ENCODE peak calls at places on chromosomes 13 and 19, in four cellular contexts. Z is WTC11, T is HEK293T, U is HepG2. Y is an unnamed sample.

GRCh38 chr13:56396318-56396717 is 744.4 kb upstream of the PRR20A start:
- DNase-seq in Z (no peak), T (no peak), U (no peak), Y (no peak)

GRCh38 chr13:66322193-66322592 is 907.9 kb downstream of the PCDH9 start:
- DNase-seq in Z (no peak), T (no peak), U (no peak), Y (no peak)

GRCh38 chr19:53906211-53907192 is 2.6 kb upstream of the CACNG7 start:
- DNase-seq in Z (peak), T (peak), U (no peak), Y (peak)

GRCh38 chr13:78993792-78994191 is 334.8 kb upstream of the OBI1 start:
- DNase-seq in Z (no peak), T (no peak), U (no peak), Y (no peak)

GRCh38 chr19:42389899-42390298 is at the start of gene CNFN:
- DNase-seq in Z (no peak), T (no peak), U (no peak), Y (no peak)

GRCh38 chr19:33310606-33311325 is 8.4 kb upstream of the CEBPA start:
- DNase-seq in Z (no peak), T (peak), U (no peak), Y (no peak)

GRCh38 chr19:3471954-3472655 is 8.2 kb downstream of the SMIM24 start:
- DNase-seq in Z (peak), T (peak), U (no peak), Y (peak)

GRCh38 chr19:14450168-14450874 is 17.2 kb downstream of the PKN1 start:
- DNase-seq in Z (peak), T (peak), U (peak), Y (peak)

GRCh38 chr13:53822136-53822535 is 793.5 kb downstream of the OLFM4 start:
- DNase-seq in Z (no peak), T (no peak), U (no peak), Y (no peak)

GRCh38 chr13:101916108-101916757 is 463.8 kb downstream of the ITGBL1 start:
- DNase-seq in Z (peak), T (peak), U (no peak), Y (no peak)

GRCh38 chr13:23979361-23980159 is 82.3 kb upstream of the C1QTNF9B start:
- DNase-seq in Z (peak), T (peak), U (peak), Y (no peak)

GRCh38 chr13:70893832-70894231 is 785.6 kb upstream of the KLHL1 start:
- DNase-seq in Z (no peak), T (no peak), U (no peak), Y (no peak)

GRCh38 chr19:11674067-11674492 is 64.7 kb downstream of the ZNF823 start:
- DNase-seq in Z (peak), T (no peak), U (no peak), Y (no peak)

GRCh38 chr13:78137404-78138142 is 218.9 kb upstream of the EDNRB start:
- DNase-seq in Z (peak), T (peak), U (peak), Y (peak)

GRCh38 chr13:39025433-39025839 is 12.5 kb downstream of the PROSER1 start:
- DNase-seq in Z (no peak), T (no peak), U (no peak), Y (no peak)

GRCh38 chr13:102091231-102091630 is 310.6 kb downstream of the FGF14 start:
- DNase-seq in Z (peak), T (no peak), U (no peak), Y (no peak)

GRCh38 chr13:62924395-62924794 is 1508.7 kb upstream of the PCDH20 start:
- DNase-seq in Z (no peak), T (no peak), U (no peak), Y (no peak)

GRCh38 chr13:74132768-74133656 is 1.2 kb downstream of the KLF12 start:
- DNase-seq in Z (peak), T (peak), U (no peak), Y (no peak)

GRCh38 chr19:35352448-35353304 is 5.0 kb downstream of the FFAR1 start:
- DNase-seq in Z (peak), T (peak), U (peak), Y (peak)

GRCh38 chr19:50196322-50196932 is 7.0 kb upstream of the MYH14 start:
- DNase-seq in Z (no peak), T (no peak), U (no peak), Y (no peak)

GRCh38 chr13:22757530-22758120 is 423.2 kb upstream of the SGCG start:
- DNase-seq in Z (no peak), T (no peak), U (no peak), Y (no peak)

GRCh38 chr19:35796645-35797542 is 15.8 kb downstream of the PRODH2 start:
- DNase-seq in Z (no peak), T (no peak), U (no peak), Y (no peak)

GRCh38 chr19:5128932-5129389 is 160.0 kb downstream of the KDM4B start:
- DNase-seq in Z (no peak), T (no peak), U (no peak), Y (no peak)

GRCh38 chr13:71759506-71760225 is 107.3 kb downstream of the DACH1 start:
- DNase-seq in Z (peak), T (no peak), U (peak), Y (no peak)

GRCh38 chr19:16112778-16113177 is 1.1 kb downstream of the RAB8A start:
- DNase-seq in Z (no peak), T (no peak), U (no peak), Y (peak)
- TF ChIP-seq ELF4 in Z (no peak), T (no peak), U (no peak), Y (no peak)

GRCh38 chr13:30464496-30465351 is 1.0 kb downstream of the HMGB1 start:
- DNase-seq in Z (peak), T (peak), U (peak), Y (peak)
- TF ChIP-seq ELF4 in Z (no peak), T (no peak), U (no peak), Y (no peak)

GRCh38 chr13:50911051-50911690 is 1.6 kb downstream of the RNASEH2B start:
- DNase-seq in Z (no peak), T (no peak), U (peak), Y (peak)

GRCh38 chr13:50910483-50910805 is 853 bp downstream of the RNASEH2B start:
- DNase-seq in Z (peak), T (peak), U (peak), Y (no peak)

GRCh38 chr13:50908371-50908770 is 1.2 kb upstream of the RNASEH2B start:
- DNase-seq in Z (no peak), T (no peak), U (no peak), Y (no peak)

GRCh38 chr13:50907781-50908180 is 1.8 kb upstream of the RNASEH2B start:
- DNase-seq in Z (no peak), T (no peak), U (no peak), Y (no peak)

DNA sequence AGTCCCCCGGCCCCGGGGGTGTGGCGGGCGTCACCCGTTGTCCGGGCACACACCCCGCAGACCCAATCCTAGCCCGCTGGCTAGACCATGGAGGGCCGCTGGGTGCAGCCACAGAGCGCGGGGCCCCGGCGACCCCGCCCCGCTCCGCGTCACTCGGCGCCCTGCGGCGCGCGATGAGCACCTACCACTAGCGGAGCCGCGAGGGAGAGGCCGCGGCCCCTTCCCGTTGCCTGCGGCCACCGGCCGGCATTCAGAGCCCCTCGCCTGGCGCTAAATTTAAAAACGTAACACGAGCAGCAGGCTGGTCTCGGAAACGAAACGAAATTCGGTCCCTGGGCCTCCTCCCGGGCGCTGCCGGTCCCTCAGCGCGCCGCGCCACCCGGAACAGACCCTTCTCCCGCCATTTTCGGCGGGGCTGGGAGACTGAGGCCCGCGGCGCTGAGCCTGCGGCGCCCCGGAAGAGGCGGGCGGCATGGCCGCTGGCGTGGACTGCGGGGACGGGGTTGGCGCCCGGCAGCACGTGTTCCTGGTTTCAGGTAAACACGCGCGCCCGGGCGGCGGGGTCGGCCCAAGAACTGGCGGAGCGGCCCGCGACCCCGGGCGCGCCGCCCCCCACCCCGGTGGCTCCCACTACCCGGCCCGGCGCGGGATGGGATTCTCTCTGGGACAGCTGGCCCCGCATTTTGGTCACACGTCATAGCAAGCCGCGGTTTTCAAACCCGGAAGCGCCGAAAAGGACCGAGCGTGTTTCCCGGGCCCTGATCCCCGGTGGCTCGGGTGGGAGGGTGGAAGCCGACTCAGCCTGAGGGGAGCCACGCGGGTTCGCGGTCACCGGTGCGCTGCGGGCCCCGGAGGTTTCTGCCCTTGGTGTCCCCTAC is at the start of gene RNASEH2B:
- DNase-seq in Z (peak), T (peak), U (peak), Y (peak)
- TF ChIP-seq ELF4 in Z (no peak), T (peak), U (peak), Y (no peak)

DNA sequence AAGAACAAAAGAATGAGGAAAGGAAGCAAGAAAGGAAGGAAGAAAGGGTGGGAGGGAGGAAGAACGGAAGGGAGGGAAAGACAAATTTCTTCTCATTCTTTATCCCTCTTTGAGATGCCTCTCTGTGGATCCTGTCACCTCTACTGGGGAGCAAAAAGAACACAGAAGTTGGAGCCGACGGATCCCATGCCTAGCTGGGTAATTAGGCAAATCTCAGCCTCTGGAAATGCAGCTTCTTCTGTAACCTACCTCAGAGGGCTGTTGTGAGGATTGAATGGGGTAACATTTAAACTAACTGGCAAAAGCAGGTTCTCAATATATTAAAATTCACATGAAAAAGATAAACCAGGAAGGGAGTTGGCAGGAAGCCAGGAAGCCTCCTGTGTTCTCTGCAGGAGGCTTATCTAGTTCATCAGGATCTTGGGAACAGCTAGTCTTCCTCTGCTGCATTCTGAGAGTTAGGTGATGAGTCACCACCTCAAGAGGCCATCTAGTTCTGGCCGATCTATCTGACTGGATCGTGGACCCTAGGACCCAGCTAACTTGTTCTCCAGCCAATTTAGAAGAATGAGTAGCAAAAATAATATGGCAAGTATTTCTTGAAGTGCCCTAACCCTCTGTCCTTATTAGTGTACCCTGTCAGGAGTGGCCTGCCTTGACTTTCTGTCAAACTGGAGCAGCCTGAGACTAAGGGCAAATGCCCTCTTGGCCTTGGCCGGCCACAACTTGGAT is 15.2 kb upstream of the CPB2 start:
- DNase-seq in Z (no peak), T (peak), U (no peak), Y (peak)
- TF ChIP-seq ELF4 in Z (no peak), T (no peak), U (no peak), Y (no peak)